ENCODE peak calls at places on chromosomes 13 and 19, in five cellular contexts. Y is PC-3, U is fibroblast of lung, W is right cardiac atrium, P is K562. A is an unnamed sample. For H3K9me3, the result is how much of the 10 kb centered on the place peaks cover.

GRCh38 chr19:40666803-40667438 is 23.5 kb downstream of the NUMBL start:
- DNase-seq in Y (no peak), U (no peak), W (no peak), P (no peak), A (no peak)

GRCh38 chr13:114070098-114070799 is 62.2 kb downstream of the RASA3 start:
- DNase-seq in Y (no peak), U (no peak), W (no peak), P (no peak), A (no peak)

GRCh38 chr13:31670831-31671617 is 68.3 kb upstream of the RXFP2 start:
- DNase-seq in Y (peak), U (no peak), W (no peak), P (no peak), A (peak)

GRCh38 chr13:95793018-95793555 is 116.1 kb downstream of the DNAJC3 start:
- DNase-seq in Y (no peak), U (peak), W (no peak), P (no peak), A (no peak)

GRCh38 chr13:111555268-111555633 is 234.8 kb downstream of the TEX29 start:
- DNase-seq in Y (no peak), U (no peak), W (no peak), P (no peak), A (no peak)

GRCh38 chr19:51123381-51124186 is 1.1 kb upstream of the SIGLEC9 start:
- DNase-seq in Y (no peak), U (no peak), W (no peak), P (no peak), A (no peak)

GRCh38 chr13:33262997-33263396 is 22.6 kb downstream of the STARD13 start:
- DNase-seq in Y (no peak), U (no peak), W (no peak), P (no peak), A (no peak)

GRCh38 chr13:28161370-28161769 is 23.0 kb downstream of the PAN3 start:
- DNase-seq in Y (no peak), U (peak), W (no peak), P (peak), A (no peak)

GRCh38 chr13:110453767-110454166 is 107.8 kb downstream of the RAB20 start:
- DNase-seq in Y (no peak), U (no peak), W (no peak), P (no peak), A (no peak)

DNA sequence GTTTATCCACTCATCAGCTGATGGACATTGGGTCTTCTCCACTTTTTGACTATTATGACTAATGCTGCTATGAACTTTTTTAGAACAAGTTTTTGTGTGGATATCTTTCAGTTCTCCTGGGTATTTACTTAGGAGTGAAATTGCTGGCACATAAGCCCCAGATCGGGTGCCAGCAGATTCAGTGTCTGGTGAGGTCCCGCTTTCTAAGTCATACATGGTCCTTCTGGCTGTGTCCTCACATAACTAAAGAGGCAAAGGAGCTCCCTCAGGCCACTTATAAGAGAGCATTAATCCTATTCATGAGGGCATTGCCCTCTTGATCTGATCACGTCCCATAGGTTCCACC is 600 bp upstream of the ZNF226 start:
- DNase-seq in Y (no peak), U (no peak), W (no peak), P (no peak), A (no peak)
- H3K9me3 ChIP-seq in Y (under half), U (under half), W (under half), P (under half), A (under half)

DNA sequence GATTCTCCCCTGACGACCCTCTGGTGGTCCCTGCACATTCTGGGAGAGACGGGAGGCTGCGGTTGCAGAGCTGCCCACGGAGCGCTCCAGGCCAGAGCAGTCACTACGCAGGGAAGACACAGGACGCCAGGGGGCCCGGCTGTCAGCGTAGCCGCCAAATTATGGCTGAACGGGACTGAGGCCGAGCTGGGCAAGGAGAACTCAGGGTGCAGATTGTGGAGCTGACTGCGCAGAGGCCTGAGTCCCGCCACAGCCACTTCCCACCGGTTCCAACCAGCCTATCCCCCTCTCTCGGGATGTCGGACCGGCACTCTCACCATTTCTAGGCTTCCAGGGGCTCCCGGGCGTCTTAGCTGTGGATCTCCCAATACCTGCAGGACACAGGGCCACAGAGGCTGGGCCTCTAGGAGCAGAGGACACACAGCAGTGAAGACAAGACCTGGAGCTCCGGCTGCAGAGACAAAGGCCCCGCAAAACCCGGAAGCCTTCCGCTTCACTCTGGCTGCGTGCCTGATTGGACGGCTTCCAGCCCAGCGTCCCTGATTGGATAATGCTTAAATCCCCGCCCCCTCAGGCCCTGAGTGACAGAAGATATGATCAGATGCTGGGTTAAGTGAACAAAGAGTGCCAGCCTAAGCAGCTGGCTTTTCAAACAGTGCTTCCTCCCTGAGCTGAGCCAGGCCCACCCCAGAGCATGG is at the start of gene ZNF737:
- DNase-seq in Y (peak), U (peak), W (peak), P (peak), A (peak)
- H3K9me3 ChIP-seq in Y (under half), U (under half), W (under half), P (under half), A (under half)

GRCh38 chr19:41687419-41687818 is 651 bp downstream of the CEACAM7 start:
- DNase-seq in Y (no peak), U (no peak), W (no peak), P (no peak), A (no peak)

GRCh38 chr19:41689993-41690800 is 2.1 kb upstream of the CEACAM7 start:
- DNase-seq in Y (no peak), U (no peak), W (no peak), P (no peak), A (no peak)

GRCh38 chr19:41688098-41688497 is at the start of gene CEACAM7:
- DNase-seq in Y (no peak), U (no peak), W (no peak), P (no peak), A (no peak)

GRCh38 chr19:41690801-41691065 is 2.7 kb upstream of the CEACAM7 start:
- DNase-seq in Y (no peak), U (no peak), W (no peak), P (no peak), A (no peak)

DNA sequence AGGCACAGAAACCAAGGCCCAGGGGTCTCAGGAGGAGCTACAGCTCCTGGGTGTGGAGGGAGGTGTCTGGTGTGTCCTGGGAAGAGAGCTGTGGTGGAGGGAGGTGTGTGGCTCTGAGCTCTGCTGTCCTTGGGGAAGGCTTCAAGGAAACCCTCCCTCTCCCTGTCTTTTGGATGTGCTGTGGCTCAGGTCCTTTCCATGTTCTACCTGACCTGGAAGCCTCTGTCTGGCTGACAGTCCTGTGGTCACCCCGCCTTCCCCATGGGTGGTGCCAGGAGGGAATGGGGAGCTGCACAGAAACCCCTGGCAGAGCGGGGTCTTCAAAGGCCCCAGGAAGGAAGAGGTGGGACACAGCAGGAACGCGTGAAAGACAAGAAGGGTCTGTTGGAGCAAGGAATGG is 617 bp upstream of the CEACAM7 start:
- DNase-seq in Y (no peak), U (no peak), W (no peak), P (no peak), A (no peak)
- H3K9me3 ChIP-seq in Y (under half), U (under half), W (under half), P (under half), A (under half)

GRCh38 chr19:1839658-1840540 is 8.4 kb downstream of the REXO1 start:
- DNase-seq in Y (no peak), U (no peak), W (no peak), P (no peak), A (no peak)

GRCh38 chr19:1843116-1843515 is 5.2 kb downstream of the REXO1 start:
- DNase-seq in Y (no peak), U (no peak), W (no peak), P (no peak), A (no peak)

GRCh38 chr19:1840541-1841115 is 7.7 kb downstream of the REXO1 start:
- DNase-seq in Y (no peak), U (no peak), W (peak), P (peak), A (no peak)

GRCh38 chr19:1843646-1844394 is 4.5 kb downstream of the REXO1 start:
- DNase-seq in Y (no peak), U (no peak), W (no peak), P (no peak), A (no peak)

DNA sequence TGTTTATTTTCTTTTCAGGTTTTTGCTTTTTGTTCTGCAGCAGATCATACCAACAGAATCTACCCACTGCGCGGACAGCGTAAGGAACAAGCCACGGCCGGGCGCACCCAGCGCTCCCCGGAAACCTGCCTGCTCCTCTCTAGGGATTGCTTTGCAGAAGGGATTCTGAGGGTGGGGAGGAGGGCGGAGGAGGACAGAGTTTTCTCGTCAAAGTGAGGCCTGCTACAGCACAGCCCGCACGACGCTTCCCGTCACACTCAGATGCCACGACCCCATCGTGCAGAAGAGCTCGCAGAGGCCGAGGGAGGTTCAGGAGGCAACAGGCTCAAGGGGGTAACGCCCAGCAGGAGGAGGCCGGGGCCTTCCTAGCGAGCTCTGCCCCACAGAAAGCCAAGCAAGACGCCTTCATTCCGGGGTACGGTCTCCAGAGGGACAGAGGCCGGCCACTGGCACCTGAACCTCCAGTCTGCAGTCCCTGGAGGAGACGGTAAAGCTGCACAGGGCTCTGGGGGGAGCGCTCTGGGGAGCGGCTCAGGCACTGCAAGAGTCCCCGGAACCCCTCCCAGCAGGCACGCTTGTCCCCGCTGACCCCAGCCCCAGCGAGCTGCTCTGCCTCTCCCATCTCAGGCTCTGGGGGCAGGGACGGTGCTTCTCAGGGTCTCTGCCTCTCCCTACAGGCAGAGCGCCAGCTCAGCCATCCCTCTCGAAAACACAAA is 6.9 kb downstream of the REXO1 start:
- DNase-seq in Y (no peak), U (no peak), W (no peak), P (no peak), A (no peak)
- H3K9me3 ChIP-seq in Y (under half), U (under half), W (under half), P (under half), A (under half)

GRCh38 chr19:23558541-23558940 is 128.5 kb downstream of the ZNF675 start:
- DNase-seq in Y (peak), U (no peak), W (no peak), P (no peak), A (no peak)
- H3K9me3 ChIP-seq in Y (under half), U (under half), W (under half), P (under half), A (under half)

GRCh38 chr19:54724644-54725043 is 402 bp downstream of the KIR3DL3 start:
- DNase-seq in Y (no peak), U (no peak), W (no peak), P (no peak), A (no peak)
- H3K9me3 ChIP-seq in Y (under half), U (under half), W (under half), P (under half), A (under half)